ENCODE peak calls at places on chromosomes 11 and 22, in five cellular contexts. One of them, this sample, is unnamed.

GRCh38 chr11:46599340-46600067 is 5.7 kb upstream of the AMBRA1 start:
- DNase-seq in A549: no peak
- DNase-seq in SJCRH30: no peak
- DNase-seq in breast epithelium: peak; percentile 40
- DNase-seq in CD4-positive, alpha-beta memory T cell: no peak
- DNase-seq in this sample: no peak

GRCh38 chr11:117986981-117987495 is 844 bp downstream of the IL10RA start:
- DNase-seq in breast epithelium: no peak
- DNase-seq in CD4-positive, alpha-beta memory T cell: peak; percentile 78
- DNase-seq in SJCRH30: no peak
- DNase-seq in A549: no peak
- DNase-seq in this sample: peak; percentile 33

GRCh38 chr11:123304828-123305530 is 109.9 kb upstream of the CLMP start:
- DNase-seq in A549: no peak
- DNase-seq in SJCRH30: no peak
- DNase-seq in CD4-positive, alpha-beta memory T cell: no peak
- DNase-seq in breast epithelium: no peak
- DNase-seq in this sample: no peak

GRCh38 chr11:77175021-77175842 is 47.2 kb downstream of the MYO7A start:
- DNase-seq in breast epithelium: no peak
- DNase-seq in CD4-positive, alpha-beta memory T cell: no peak
- DNase-seq in A549: no peak
- DNase-seq in SJCRH30: peak; percentile 38
- DNase-seq in this sample: no peak

GRCh38 chr11:9565822-9566560 is 7.5 kb upstream of the WEE1 start:
- DNase-seq in A549: peak; percentile 93
- DNase-seq in breast epithelium: peak; percentile 66
- DNase-seq in SJCRH30: peak; percentile 90
- DNase-seq in CD4-positive, alpha-beta memory T cell: peak; percentile 34
- DNase-seq in this sample: no peak

GRCh38 chr11:117875397-117876048 is 935 bp downstream of the FXYD6 start:
- DNase-seq in CD4-positive, alpha-beta memory T cell: peak; percentile 31
- DNase-seq in SJCRH30: no peak
- DNase-seq in breast epithelium: no peak
- DNase-seq in A549: no peak
- DNase-seq in this sample: no peak

GRCh38 chr11:16226245-16226644 is 130.1 kb downstream of the SOX6 start:
- DNase-seq in A549: peak; percentile 3
- DNase-seq in CD4-positive, alpha-beta memory T cell: no peak
- DNase-seq in SJCRH30: no peak
- DNase-seq in breast epithelium: peak; percentile 27
- DNase-seq in this sample: no peak

GRCh38 chr11:96341237-96342130 is 1.5 kb downstream of the MAML2 start:
- DNase-seq in breast epithelium: peak; percentile 73
- DNase-seq in CD4-positive, alpha-beta memory T cell: peak; percentile 70
- DNase-seq in A549: no peak
- DNase-seq in SJCRH30: peak; percentile 6
- DNase-seq in this sample: peak; percentile 68

GRCh38 chr22:19331474-19331873 is 40.0 kb upstream of the CLTCL1 start:
- DNase-seq in SJCRH30: no peak
- DNase-seq in breast epithelium: no peak
- DNase-seq in CD4-positive, alpha-beta memory T cell: no peak
- DNase-seq in A549: no peak
- DNase-seq in this sample: no peak

GRCh38 chr22:19331975-19332374 is 40.5 kb upstream of the CLTCL1 start:
- DNase-seq in A549: no peak
- DNase-seq in breast epithelium: no peak
- DNase-seq in SJCRH30: no peak
- DNase-seq in CD4-positive, alpha-beta memory T cell: no peak
- DNase-seq in this sample: no peak

GRCh38 chr22:19336133-19337075 is 44.9 kb upstream of the CLTCL1 start:
- DNase-seq in A549: no peak
- DNase-seq in CD4-positive, alpha-beta memory T cell: no peak
- DNase-seq in SJCRH30: no peak
- DNase-seq in breast epithelium: no peak
- DNase-seq in this sample: no peak

GRCh38 chr22:19341500-19341899 is 50.0 kb upstream of the CLTCL1 start:
- DNase-seq in SJCRH30: no peak
- DNase-seq in CD4-positive, alpha-beta memory T cell: no peak
- DNase-seq in breast epithelium: no peak
- DNase-seq in A549: no peak
- DNase-seq in this sample: no peak

GRCh38 chr22:19337137-19337536 is 45.6 kb upstream of the CLTCL1 start:
- DNase-seq in A549: no peak
- DNase-seq in SJCRH30: no peak
- DNase-seq in CD4-positive, alpha-beta memory T cell: no peak
- DNase-seq in breast epithelium: no peak
- DNase-seq in this sample: no peak
- H3K9me3 ChIP-seq in A549: peaks cover 7% of the 10 kb centered on the region
- H3K9me3 ChIP-seq in SJCRH30: peaks cover 11% of the 10 kb centered on the region
- H3K9me3 ChIP-seq in CD4-positive, alpha-beta memory T cell: no peaks in the 10 kb centered on the region
- H3K9me3 ChIP-seq in breast epithelium: peaks cover 22% of the 10 kb centered on the region
- H3K9me3 ChIP-seq in this sample: peaks cover 10% of the 10 kb centered on the region

DNA sequence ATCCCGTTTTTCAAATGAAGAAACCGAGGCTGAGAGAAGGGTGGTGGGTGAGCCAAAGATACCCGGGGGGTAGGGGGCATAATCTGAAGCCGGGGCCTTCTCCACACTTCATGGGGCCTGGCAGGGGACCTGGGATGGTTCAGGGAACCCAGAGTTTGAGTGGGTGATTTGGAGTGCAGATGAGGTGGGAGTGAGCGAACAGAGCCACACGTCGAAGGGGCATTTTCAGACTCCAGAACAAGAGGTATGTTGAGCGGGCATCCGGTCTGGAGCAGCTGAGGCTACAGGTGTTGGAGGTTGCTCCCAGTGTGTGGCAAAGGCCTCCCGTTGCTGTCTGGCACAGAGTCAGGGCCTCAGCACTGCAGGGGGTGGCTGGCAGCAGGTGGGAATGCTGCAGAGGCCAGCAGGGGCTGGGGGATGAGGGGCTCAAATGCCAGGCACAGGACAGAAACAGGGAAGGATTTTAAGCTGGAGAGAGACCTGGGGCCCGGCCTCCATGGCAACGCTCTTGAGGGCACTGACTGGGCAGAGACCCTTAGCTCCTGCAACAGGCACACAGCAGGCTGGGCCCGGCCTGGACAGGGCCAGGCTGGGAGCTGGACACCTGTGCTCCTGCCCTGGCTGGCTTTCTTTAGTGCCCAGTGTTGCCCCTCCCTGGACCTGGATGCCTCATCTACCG is 46.2 kb downstream of the WNT11 start:
- DNase-seq in breast epithelium: no peak
- DNase-seq in CD4-positive, alpha-beta memory T cell: no peak
- DNase-seq in A549: no peak
- DNase-seq in SJCRH30: no peak
- DNase-seq in this sample: no peak
- H3K9me3 ChIP-seq in breast epithelium: no peaks in the 10 kb centered on the region
- H3K9me3 ChIP-seq in CD4-positive, alpha-beta memory T cell: no peaks in the 10 kb centered on the region
- H3K9me3 ChIP-seq in A549: no peaks in the 10 kb centered on the region
- H3K9me3 ChIP-seq in SJCRH30: no peaks in the 10 kb centered on the region
- H3K9me3 ChIP-seq in this sample: no peaks in the 10 kb centered on the region

DNA sequence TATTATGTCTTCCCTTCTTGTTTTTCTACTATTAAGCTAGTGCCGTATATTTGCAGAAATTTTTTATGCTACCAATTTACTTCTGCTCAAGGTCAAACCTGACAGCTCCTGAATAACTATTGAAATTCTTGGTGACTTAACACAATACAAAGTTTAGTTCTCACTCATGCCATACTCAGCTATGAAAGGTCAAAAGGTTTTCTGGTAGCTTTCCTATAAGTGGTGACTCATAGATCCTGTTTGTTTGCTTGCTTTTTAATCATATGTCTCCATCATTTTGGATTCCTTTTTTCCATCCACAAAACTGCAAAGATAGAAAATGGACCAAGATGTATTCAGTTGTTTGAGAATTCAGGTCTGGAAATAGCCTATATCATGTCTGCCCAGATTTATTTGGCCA is 855.8 kb upstream of the LRRC4C start:
- DNase-seq in SJCRH30: no peak
- DNase-seq in CD4-positive, alpha-beta memory T cell: no peak
- DNase-seq in breast epithelium: no peak
- DNase-seq in A549: no peak
- DNase-seq in this sample: no peak
- H3K9me3 ChIP-seq in SJCRH30: no peaks in the 10 kb centered on the region
- H3K9me3 ChIP-seq in CD4-positive, alpha-beta memory T cell: no peaks in the 10 kb centered on the region
- H3K9me3 ChIP-seq in breast epithelium: no peaks in the 10 kb centered on the region
- H3K9me3 ChIP-seq in A549: no peaks in the 10 kb centered on the region
- H3K9me3 ChIP-seq in this sample: no peaks in the 10 kb centered on the region

DNA sequence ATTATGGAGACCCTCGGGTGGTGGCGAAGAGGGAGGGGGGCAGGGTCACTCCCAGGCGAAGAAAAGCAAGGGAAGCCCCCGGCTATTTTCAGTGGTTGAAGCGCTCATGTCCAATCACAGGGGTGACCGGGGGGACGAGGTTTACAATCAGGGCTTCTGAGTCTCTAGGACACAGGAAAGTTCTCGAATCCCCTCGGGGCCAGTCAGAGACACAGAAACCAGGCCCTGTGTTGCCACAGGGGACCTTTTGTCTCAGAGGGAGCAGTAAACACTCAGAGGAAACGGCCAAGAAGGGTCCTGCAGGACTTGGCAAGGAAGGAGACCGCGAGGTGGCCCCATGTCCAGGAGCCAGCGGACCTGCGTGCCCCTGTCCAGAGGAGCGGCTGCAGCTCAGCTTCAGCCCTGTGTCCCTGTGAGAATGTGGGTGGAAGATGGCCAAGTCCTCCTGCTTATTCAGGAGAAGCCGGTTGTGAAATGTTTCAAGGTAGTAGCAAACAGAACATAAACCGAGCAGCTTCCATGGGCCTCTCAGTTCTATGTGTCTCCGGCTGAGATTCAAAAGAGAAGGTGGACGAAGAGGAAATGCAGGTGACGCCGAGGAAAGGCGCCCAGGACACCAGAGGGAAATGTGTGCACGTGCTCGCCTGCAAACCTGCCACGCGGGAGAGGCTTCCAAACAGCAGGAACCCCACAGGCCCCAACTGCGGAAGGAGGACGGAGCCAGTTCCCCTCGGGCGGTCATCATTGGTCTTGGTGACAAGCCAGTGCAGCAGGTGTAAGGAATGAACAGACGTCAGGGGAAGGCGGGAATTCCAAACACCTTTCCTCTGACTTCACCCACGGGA is 357.6 kb downstream of the BRD1 start:
- DNase-seq in CD4-positive, alpha-beta memory T cell: no peak
- DNase-seq in breast epithelium: no peak
- DNase-seq in SJCRH30: no peak
- DNase-seq in A549: no peak
- DNase-seq in this sample: no peak
- H3K9me3 ChIP-seq in CD4-positive, alpha-beta memory T cell: no peaks in the 10 kb centered on the region
- H3K9me3 ChIP-seq in breast epithelium: no peaks in the 10 kb centered on the region
- H3K9me3 ChIP-seq in SJCRH30: no peaks in the 10 kb centered on the region
- H3K9me3 ChIP-seq in A549: no peaks in the 10 kb centered on the region
- H3K9me3 ChIP-seq in this sample: no peaks in the 10 kb centered on the region

GRCh38 chr11:3357302-3357701 is 21.6 kb downstream of the ZNF195 start:
- DNase-seq in SJCRH30: no peak
- DNase-seq in breast epithelium: no peak
- DNase-seq in A549: no peak
- DNase-seq in CD4-positive, alpha-beta memory T cell: no peak
- DNase-seq in this sample: no peak
- H3K9me3 ChIP-seq in SJCRH30: peaks cover 39% of the 10 kb centered on the region
- H3K9me3 ChIP-seq in breast epithelium: peaks cover 34% of the 10 kb centered on the region
- H3K9me3 ChIP-seq in A549: peaks cover 96% of the 10 kb centered on the region
- H3K9me3 ChIP-seq in CD4-positive, alpha-beta memory T cell: peaks cover 9% of the 10 kb centered on the region
- H3K9me3 ChIP-seq in this sample: peaks cover 52% of the 10 kb centered on the region

DNA sequence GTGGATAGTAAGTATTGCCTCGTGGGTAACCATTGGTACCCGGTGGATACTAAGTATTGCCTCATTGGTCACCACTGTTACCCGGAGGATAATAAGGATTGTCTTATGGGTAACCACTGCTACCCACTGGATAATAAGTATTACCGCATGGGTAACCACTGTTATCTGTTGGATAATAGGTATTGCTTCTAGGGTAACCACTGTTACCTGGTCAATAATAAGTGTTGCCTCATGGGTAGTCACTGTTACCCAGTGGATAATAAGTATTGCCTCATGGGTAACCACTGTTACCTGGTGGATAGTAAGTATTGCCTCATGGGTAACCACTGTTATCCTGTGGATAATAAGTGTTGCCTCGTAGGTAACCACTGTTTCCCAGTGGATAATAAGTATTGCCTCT is 22.6 kb upstream of the NXPE4 start:
- DNase-seq in CD4-positive, alpha-beta memory T cell: no peak
- DNase-seq in A549: no peak
- DNase-seq in SJCRH30: no peak
- DNase-seq in breast epithelium: no peak
- DNase-seq in this sample: no peak
- H3K9me3 ChIP-seq in CD4-positive, alpha-beta memory T cell: no peaks in the 10 kb centered on the region
- H3K9me3 ChIP-seq in A549: no peaks in the 10 kb centered on the region
- H3K9me3 ChIP-seq in SJCRH30: no peaks in the 10 kb centered on the region
- H3K9me3 ChIP-seq in breast epithelium: no peaks in the 10 kb centered on the region
- H3K9me3 ChIP-seq in this sample: peaks cover 4% of the 10 kb centered on the region

GRCh38 chr22:48488149-48488551 is 1339.5 kb downstream of the BRD1 start:
- DNase-seq in SJCRH30: no peak
- DNase-seq in A549: no peak
- DNase-seq in CD4-positive, alpha-beta memory T cell: no peak
- DNase-seq in breast epithelium: no peak
- DNase-seq in this sample: no peak

GRCh38 chr22:48486163-48486957 is 1341.3 kb downstream of the BRD1 start:
- DNase-seq in CD4-positive, alpha-beta memory T cell: no peak
- DNase-seq in A549: no peak
- DNase-seq in breast epithelium: no peak
- DNase-seq in SJCRH30: no peak
- DNase-seq in this sample: no peak

GRCh38 chr22:48483764-48484528 is 1343.7 kb downstream of the BRD1 start:
- DNase-seq in SJCRH30: no peak
- DNase-seq in A549: no peak
- DNase-seq in CD4-positive, alpha-beta memory T cell: no peak
- DNase-seq in breast epithelium: no peak
- DNase-seq in this sample: no peak

GRCh38 chr22:48482771-48483170 is 1344.9 kb downstream of the BRD1 start:
- DNase-seq in CD4-positive, alpha-beta memory T cell: no peak
- DNase-seq in breast epithelium: no peak
- DNase-seq in SJCRH30: no peak
- DNase-seq in A549: no peak
- DNase-seq in this sample: no peak

GRCh38 chr22:48485144-48486135 is 1342.2 kb downstream of the BRD1 start:
- DNase-seq in breast epithelium: no peak
- DNase-seq in A549: no peak
- DNase-seq in CD4-positive, alpha-beta memory T cell: no peak
- DNase-seq in SJCRH30: peak; percentile 7
- DNase-seq in this sample: no peak
- H3K9me3 ChIP-seq in breast epithelium: no peaks in the 10 kb centered on the region
- H3K9me3 ChIP-seq in A549: no peaks in the 10 kb centered on the region
- H3K9me3 ChIP-seq in CD4-positive, alpha-beta memory T cell: no peaks in the 10 kb centered on the region
- H3K9me3 ChIP-seq in SJCRH30: no peaks in the 10 kb centered on the region
- H3K9me3 ChIP-seq in this sample: no peaks in the 10 kb centered on the region

This sample was measured in T-helper 17 cell.